ENCODE peak calls at places on chromosome 4, in five cellular contexts. A, P, X, J and O are unnamed samples.

GRCh38 chr4:151276787-151277557 is at the start of gene PRSS48:
- DNase-seq in A (peak), P (peak), X (peak), J (peak), O (peak)

GRCh38 chr4:57993934-57994333 is 883.7 kb upstream of the IGFBP7 start:
- DNase-seq in A (no peak), P (no peak), X (no peak), J (no peak), O (no peak)

GRCh38 chr4:157363366-157363765 is 142.8 kb downstream of the GRIA2 start:
- DNase-seq in A (no peak), P (no peak), X (no peak), J (no peak), O (no peak)

GRCh38 chr4:158051401-158052235 is 121.2 kb downstream of the GASK1B start:
- DNase-seq in A (no peak), P (no peak), X (no peak), J (no peak), O (no peak)

GRCh38 chr4:10593130-10593529 is 91.4 kb downstream of the CLNK start:
- DNase-seq in A (peak), P (no peak), X (no peak), J (no peak), O (no peak)

GRCh38 chr4:185597532-185598188 is 62.4 kb upstream of the PDLIM3 start:
- DNase-seq in A (peak), P (peak), X (peak), J (peak), O (peak)

GRCh38 chr4:169070895-169071218 is 60.8 kb upstream of the CBR4 start:
- DNase-seq in A (peak), P (no peak), X (peak), J (peak), O (no peak)

GRCh38 chr4:189800545-189801088 is 140.1 kb upstream of the FRG1 start:
- DNase-seq in A (no peak), P (no peak), X (no peak), J (no peak), O (no peak)

GRCh38 chr4:49032440-49033161 is 46.5 kb downstream of the CWH43 start:
- DNase-seq in A (peak), P (peak), X (peak), J (peak), O (peak)

GRCh38 chr4:76821661-76822060 is 76.3 kb downstream of the SOWAHB start:
- DNase-seq in A (no peak), P (no peak), X (no peak), J (no peak), O (no peak)

GRCh38 chr4:130210871-130211270 is 1114.9 kb downstream of the C4orf33 start:
- DNase-seq in A (no peak), P (peak), X (no peak), J (no peak), O (no peak)

GRCh38 chr4:128850252-128850651 is 40.8 kb downstream of the JADE1 start:
- DNase-seq in A (no peak), P (no peak), X (no peak), J (no peak), O (no peak)

GRCh38 chr4:26124753-26125236 is 196.0 kb upstream of the RBPJ start:
- DNase-seq in A (no peak), P (no peak), X (no peak), J (no peak), O (peak)

GRCh38 chr4:16695896-16696295 is 202.5 kb downstream of the LDB2 start:
- DNase-seq in A (no peak), P (no peak), X (no peak), J (no peak), O (no peak)

GRCh38 chr4:122716825-122717448 is 15.6 kb upstream of the BBS12 start:
- DNase-seq in A (peak), P (peak), X (peak), J (peak), O (peak)

GRCh38 chr4:68375667-68376559 is 26.0 kb upstream of the YTHDC1 start:
- DNase-seq in A (peak), P (peak), X (peak), J (peak), O (peak)

GRCh38 chr4:140222175-140222574 is 68.2 kb upstream of the MAML3 start:
- DNase-seq in A (no peak), P (peak), X (no peak), J (no peak), O (no peak)

GRCh38 chr4:24794916-24795665 is at the start of gene SOD3:
- DNase-seq in A (peak), P (peak), X (no peak), J (peak), O (no peak)

GRCh38 chr4:169283114-169283509 is 12.4 kb upstream of the SH3RF1 start:
- DNase-seq in A (no peak), P (no peak), X (peak), J (no peak), O (no peak)

GRCh38 chr4:148065069-148065468 is 333.2 kb downstream of the ARHGAP10 start:
- DNase-seq in A (no peak), P (no peak), X (no peak), J (no peak), O (no peak)

GRCh38 chr4:53119685-53120084 is 246.2 kb downstream of the SCFD2 start:
- DNase-seq in A (no peak), P (no peak), X (no peak), J (peak), O (no peak)

GRCh38 chr4:154399259-154399974 is 92.2 kb downstream of the DCHS2 start:
- DNase-seq in A (peak), P (no peak), X (peak), J (peak), O (no peak)

GRCh38 chr4:61296115-61296514 is 96.0 kb downstream of the ADGRL3 start:
- DNase-seq in A (no peak), P (no peak), X (no peak), J (no peak), O (no peak)

GRCh38 chr4:73251384-73251783 is 7.2 kb downstream of the ANKRD17 start:
- DNase-seq in A (no peak), P (no peak), X (no peak), J (no peak), O (no peak)

GRCh38 chr4:98473046-98473445 is 185.4 kb downstream of the TSPAN5 start:
- DNase-seq in A (no peak), P (no peak), X (no peak), J (no peak), O (peak)

GRCh38 chr4:11418610-11419009 is 10.1 kb downstream of the HS3ST1 start:
- DNase-seq in A (peak), P (peak), X (no peak), J (no peak), O (peak)

DNA sequence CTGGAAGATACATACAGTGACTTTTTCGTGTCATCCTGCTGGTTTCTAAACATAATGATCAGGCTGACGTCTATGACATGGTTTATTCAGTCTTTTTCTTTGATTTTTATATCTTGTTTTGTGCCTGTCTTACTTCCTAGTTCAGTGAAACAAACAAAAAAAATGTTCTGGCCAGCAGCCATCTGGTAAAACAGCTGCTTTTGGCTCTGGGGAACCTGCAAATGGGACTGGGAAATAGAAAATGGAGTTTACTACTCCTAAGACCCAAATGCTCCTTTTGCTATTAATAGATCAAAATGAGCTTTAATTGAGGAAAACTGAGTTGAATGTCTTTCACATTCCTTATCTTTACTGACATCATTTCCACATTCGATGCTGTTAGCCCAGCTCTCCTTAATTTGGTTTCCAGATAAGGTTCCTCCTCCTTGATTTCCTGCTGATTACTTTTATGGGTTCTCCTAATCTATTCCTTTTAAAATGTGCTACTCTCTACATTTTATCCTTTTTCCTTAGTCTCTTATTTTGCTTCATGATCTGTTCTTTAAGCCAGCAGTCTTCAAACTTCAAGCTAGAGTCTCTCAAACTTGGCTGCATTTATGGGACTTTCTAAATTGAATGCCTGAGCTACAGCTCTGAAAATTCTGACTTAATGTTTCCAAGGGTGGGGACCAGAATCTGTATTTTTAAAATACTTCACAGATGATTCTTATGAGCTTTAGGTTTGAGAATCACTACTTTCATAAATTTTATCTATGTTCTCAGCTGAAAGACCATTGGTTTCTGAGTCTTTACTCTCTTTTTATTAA is 499.5 kb downstream of the ANKRD50 start:
- DNase-seq in A (no peak), P (peak), X (no peak), J (no peak), O (no peak)
- H3K4me3 ChIP-seq in A (no peak), P (no peak), X (no peak), J (no peak), O (no peak)

GRCh38 chr4:1497189-1497801 is 91.1 kb upstream of the NKX1-1 start:
- DNase-seq in A (no peak), P (no peak), X (no peak), J (no peak), O (no peak)
- TF ChIP-seq MAX in A (no peak), P (no peak), X (no peak), J (no peak), O (no peak)

GRCh38 chr4:5036239-5036638 is 15.0 kb upstream of the STK32B start:
- DNase-seq in A (peak), P (no peak), X (no peak), J (no peak), O (peak)

GRCh38 chr4:5034206-5034605 is 14.9 kb upstream of the CYTL1 start:
- DNase-seq in A (no peak), P (peak), X (no peak), J (no peak), O (no peak)

GRCh38 chr4:5030927-5031326 is 11.7 kb upstream of the CYTL1 start:
- DNase-seq in A (no peak), P (no peak), X (no peak), J (no peak), O (no peak)

GRCh38 chr4:5032825-5033224 is 13.6 kb upstream of the CYTL1 start:
- DNase-seq in A (no peak), P (no peak), X (no peak), J (no peak), O (no peak)

GRCh38 chr4:5033266-5033945 is 14.1 kb upstream of the CYTL1 start:
- DNase-seq in A (no peak), P (peak), X (no peak), J (no peak), O (peak)
- TF ChIP-seq MYC in A (no peak), P (no peak), X (no peak), J (no peak), O (no peak)

DNA sequence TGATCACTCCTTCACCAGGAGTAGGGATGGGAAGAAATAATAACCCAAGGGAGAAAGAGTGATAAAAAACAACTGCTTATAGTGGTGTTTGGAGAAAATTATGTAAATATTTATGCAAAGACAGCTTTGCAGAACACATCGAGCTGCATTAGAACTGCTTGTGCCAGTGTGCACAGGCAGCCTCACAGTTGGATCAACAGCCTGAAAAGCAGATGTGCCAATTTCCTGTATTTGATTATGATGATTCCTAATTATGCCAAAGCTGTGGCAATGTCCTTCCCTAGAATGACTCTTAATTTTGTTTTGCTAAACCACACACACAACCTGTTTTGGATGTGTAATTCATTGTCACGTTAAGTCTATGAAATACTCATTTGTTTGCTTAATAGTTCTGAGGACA is 30.6 kb upstream of the ANTXR2 start:
- DNase-seq in A (no peak), P (no peak), X (no peak), J (no peak), O (peak)
- H3K4me3 ChIP-seq in A (no peak), P (no peak), X (no peak), J (no peak), O (no peak)

GRCh38 chr4:101400096-101400495 is 52.8 kb upstream of the PPP3CA start:
- DNase-seq in A (no peak), P (no peak), X (no peak), J (no peak), O (no peak)
- TF ChIP-seq MAX in A (no peak), P (no peak), X (no peak), J (no peak), O (no peak)

DNA sequence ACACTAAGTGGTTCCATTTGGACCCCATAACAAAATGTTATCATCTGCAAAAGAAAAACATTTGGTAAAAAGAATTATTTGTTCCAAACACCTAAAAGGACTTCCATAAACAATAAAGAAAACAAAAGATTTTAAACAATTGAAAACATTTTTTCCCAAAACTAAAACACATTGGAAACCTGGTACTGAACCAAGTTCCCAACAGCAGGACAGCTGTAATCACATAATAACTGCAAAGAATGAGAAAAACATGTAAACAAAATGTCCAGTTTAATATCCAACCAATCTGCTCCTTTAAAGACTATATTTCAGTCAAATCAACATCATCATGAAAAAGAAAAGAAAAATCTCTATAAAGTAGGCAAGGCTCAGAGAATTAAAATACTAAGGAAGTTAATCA is 36.3 kb downstream of the PRDM5 start:
- DNase-seq in A (no peak), P (no peak), X (no peak), J (no peak), O (no peak)
- TF ChIP-seq MYC in A (no peak), P (no peak), X (no peak), J (no peak), O (no peak)